ENCODE peak calls at places on chromosomes 11 and 22, in four cellular contexts. K is esophagus squamous epithelium, L is HCT116, O is fibroblast of pulmonary artery. F is an unnamed sample.

GRCh38 chr22:43451651-43452050 is 39.8 kb downstream of the MPPED1 start:
- DNase-seq in K (no peak), O (no peak), L (no peak), F (no peak)

GRCh38 chr11:105132716-105133511 is 6.7 kb downstream of the CARD18 start:
- DNase-seq in O (peak), K (no peak), L (no peak), F (no peak)

GRCh38 chr11:16791494-16791961 is 53.1 kb downstream of the C11orf58 start:
- DNase-seq in K (no peak), O (peak), L (peak), F (no peak)

GRCh38 chr11:727281-727701 is 20.0 kb upstream of the TALDO1 start:
- DNase-seq in K (no peak), L (no peak), O (no peak), F (no peak)

GRCh38 chr11:112318193-112318592 is 57.5 kb upstream of the PLET1 start:
- DNase-seq in L (peak), O (peak), K (no peak), F (no peak)

GRCh38 chr11:7485136-7485853 is at the start of gene OLFML1:
- DNase-seq in L (no peak), K (no peak), O (no peak), F (no peak)

GRCh38 chr11:125268611-125269010 is 104.1 kb downstream of the PKNOX2 start:
- DNase-seq in L (no peak), O (no peak), K (no peak), F (no peak)

GRCh38 chr11:29343465-29344333 is 673.1 kb downstream of the KCNA4 start:
- DNase-seq in K (peak), O (peak), L (peak), F (peak)

GRCh38 chr11:132821027-132821426 is 711.3 kb downstream of the OPCML start:
- DNase-seq in O (no peak), K (no peak), L (no peak), F (no peak)

GRCh38 chr11:100687032-100687629 is at the start of gene ARHGAP42:
- DNase-seq in K (no peak), L (no peak), O (peak), F (peak)

GRCh38 chr11:86153439-86153838 is 84.6 kb upstream of the PICALM start:
- DNase-seq in O (no peak), L (no peak), K (no peak), F (no peak)

GRCh38 chr11:6357222-6357621 is 33.1 kb upstream of the SMPD1 start:
- DNase-seq in O (peak), K (no peak), L (peak), F (no peak)

GRCh38 chr11:43261775-43262174 is 50.0 kb upstream of the API5 start:
- DNase-seq in K (no peak), L (no peak), O (no peak), F (no peak)

GRCh38 chr11:94909371-94909820 is 64.0 kb downstream of the CWC15 start:
- DNase-seq in O (peak), K (no peak), L (no peak), F (peak)

GRCh38 chr11:59151761-59152160 is 9.1 kb downstream of the FAM111A start:
- DNase-seq in K (no peak), O (no peak), L (no peak), F (no peak)

GRCh38 chr22:49111085-49111484 is 716.6 kb downstream of the BRD1 start:
- DNase-seq in O (no peak), L (no peak), K (no peak), F (no peak)

GRCh38 chr11:69609351-69609750 is 31.6 kb upstream of the CCND1 start:
- DNase-seq in O (no peak), L (no peak), K (no peak), F (no peak)

GRCh38 chr22:23696326-23696851 is 5.6 kb downstream of the RGL4 start:
- DNase-seq in O (peak), K (peak), L (no peak), F (peak)

GRCh38 chr11:120336641-120337132 is 474 bp downstream of the ARHGEF12 start:
- DNase-seq in L (no peak), K (no peak), O (peak), F (no peak)

GRCh38 chr11:369336-370018 is at the start of gene B4GALNT4:
- DNase-seq in K (no peak), L (no peak), O (peak), F (peak)

DNA sequence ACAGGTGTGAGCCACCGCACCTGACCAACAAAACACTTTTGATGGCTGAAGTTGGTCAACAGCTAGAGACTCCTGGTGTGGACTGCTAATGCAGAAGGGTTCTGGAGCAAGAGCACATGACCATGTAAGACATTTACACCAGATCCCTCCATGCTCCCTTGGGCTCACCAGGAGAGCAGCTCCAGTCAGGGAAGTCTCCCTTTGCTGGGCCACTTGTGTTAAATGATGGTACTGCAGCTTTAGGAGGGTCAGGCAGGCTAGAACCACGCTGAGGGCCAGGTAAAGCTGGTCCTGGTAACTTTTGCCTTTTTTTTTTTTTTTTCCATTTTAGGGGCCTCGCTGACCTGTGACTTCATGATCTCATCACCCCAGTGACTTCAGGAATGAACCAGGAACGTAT is 146.4 kb downstream of the FBXO7 start:
- DNase-seq in K (no peak), L (no peak), O (no peak), F (no peak)
- H3K4me3 ChIP-seq in K (no peak), L (no peak), O (no peak), F (no peak)

GRCh38 chr11:31050061-31050790 is 319.3 kb downstream of the DCDC1 start:
- DNase-seq in K (no peak), O (no peak), L (no peak), F (peak)

DNA sequence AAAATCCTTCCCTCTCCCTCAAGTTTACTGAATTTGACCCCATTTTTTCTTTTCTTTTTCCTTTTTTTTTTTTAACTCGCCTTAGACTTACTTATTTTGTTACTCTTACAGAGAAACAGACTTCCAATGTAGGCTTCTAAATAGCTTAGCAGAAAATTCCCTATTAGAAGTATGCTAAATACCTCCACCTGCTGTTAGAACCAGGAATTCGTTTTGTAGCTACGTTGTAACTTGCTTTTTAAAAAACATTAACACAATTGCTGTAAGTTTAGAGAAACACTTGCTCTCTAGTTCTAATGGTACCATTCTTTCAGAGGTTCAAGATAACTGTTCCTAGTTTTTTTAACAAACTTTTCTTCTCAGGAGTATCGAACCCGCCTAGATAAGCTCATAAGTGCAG is 324.2 kb downstream of the DCDC1 start:
- DNase-seq in K (no peak), L (peak), O (peak), F (peak)
- TF ChIP-seq CTCF in K (no peak), L (peak), O (peak), F (peak)

GRCh38 chr22:38757464-38757757 is 1.6 kb upstream of the SUN2 start:
- DNase-seq in O (no peak), K (no peak), L (no peak), F (no peak)
- H3K4me3 ChIP-seq in O (no peak), K (no peak), L (no peak), F (no peak)

GRCh38 chr11:128553662-128554392 is 33.5 kb downstream of the ETS1 start:
- DNase-seq in O (peak), K (no peak), L (no peak), F (peak)
- TF ChIP-seq CTCF in O (peak), K (no peak), L (no peak), F (peak)

GRCh38 chr11:27395556-27396258 is 32.7 kb upstream of the CCDC34 start:
- DNase-seq in K (no peak), O (peak), L (no peak), F (no peak)
- H3K4me3 ChIP-seq in K (no peak), O (no peak), L (no peak), F (no peak)

DNA sequence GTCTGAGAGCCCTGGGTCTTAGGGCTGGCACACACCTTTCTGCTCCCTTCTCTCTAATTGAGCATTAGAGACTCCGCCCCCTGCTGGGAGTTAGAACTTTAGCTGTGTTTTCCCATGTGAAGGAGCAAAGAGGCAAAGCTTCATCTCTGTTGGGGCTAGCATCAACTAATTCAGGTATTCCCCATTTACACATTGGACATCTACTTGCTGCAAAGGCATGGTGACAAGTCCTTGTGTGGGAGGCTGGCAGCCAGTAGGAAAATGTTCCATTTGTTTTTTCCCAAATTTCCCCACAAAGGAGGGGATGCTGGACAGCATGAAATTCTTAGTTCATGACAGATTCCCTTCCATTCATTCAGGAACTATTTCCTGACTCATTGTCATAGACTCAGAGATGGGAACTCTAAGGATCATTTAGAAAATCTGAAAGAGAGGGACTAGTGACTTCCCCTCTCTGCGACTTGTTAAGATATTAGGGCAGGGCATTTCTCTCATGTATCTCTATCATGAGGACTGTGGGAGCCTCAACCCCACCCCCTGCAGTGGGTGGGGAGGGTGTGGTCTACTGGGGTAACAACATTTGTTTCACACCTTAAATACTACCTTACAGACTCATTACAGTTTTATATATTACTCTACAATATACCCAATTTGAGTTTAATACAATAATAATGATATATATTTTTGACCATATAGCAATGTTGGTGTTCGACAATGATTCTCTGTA is 3.7 kb downstream of the CD44 start:
- DNase-seq in O (peak), K (no peak), L (no peak), F (peak)
- TF ChIP-seq CTCF in O (no peak), K (no peak), L (peak), F (peak)

GRCh38 chr22:19610518-19611253 is 86.5 kb upstream of the CLDN5 start:
- DNase-seq in L (no peak), O (no peak), K (no peak), F (no peak)
- H3K4me3 ChIP-seq in L (no peak), O (no peak), K (no peak), F (no peak)

GRCh38 chr11:78540276-78540675 is 34.4 kb downstream of the NARS2 start:
- DNase-seq in L (no peak), K (no peak), O (no peak), F (no peak)

GRCh38 chr11:78541537-78541936 is 33.1 kb downstream of the NARS2 start:
- DNase-seq in O (no peak), L (no peak), K (no peak), F (no peak)

GRCh38 chr11:78536933-78537332 is 37.7 kb downstream of the NARS2 start:
- DNase-seq in O (no peak), L (no peak), K (no peak), F (no peak)

GRCh38 chr11:78542007-78542406 is 32.7 kb downstream of the NARS2 start:
- DNase-seq in L (no peak), K (no peak), O (no peak), F (no peak)

DNA sequence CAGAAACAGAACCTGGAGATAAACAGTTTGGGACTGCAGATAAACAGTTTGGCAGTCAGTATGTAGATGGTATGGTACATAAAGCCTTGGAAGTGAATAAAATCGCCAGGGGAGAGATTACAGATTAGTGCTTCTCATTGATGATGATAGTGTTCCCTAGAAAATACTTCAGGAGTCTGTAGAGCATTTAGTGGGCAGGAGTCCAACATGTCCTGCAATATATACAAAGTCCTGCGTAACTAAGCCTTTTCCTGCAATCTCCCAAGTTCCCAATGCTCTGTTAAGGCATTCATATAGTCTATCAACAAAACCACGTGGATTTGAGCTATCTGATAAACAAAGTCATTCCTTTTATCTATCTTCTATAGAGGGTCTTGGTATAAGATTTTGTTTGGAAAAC is 35.1 kb downstream of the NARS2 start:
- DNase-seq in K (no peak), O (peak), L (no peak), F (peak)
- TF ChIP-seq CTCF in K (no peak), O (no peak), L (no peak), F (no peak)

DNA sequence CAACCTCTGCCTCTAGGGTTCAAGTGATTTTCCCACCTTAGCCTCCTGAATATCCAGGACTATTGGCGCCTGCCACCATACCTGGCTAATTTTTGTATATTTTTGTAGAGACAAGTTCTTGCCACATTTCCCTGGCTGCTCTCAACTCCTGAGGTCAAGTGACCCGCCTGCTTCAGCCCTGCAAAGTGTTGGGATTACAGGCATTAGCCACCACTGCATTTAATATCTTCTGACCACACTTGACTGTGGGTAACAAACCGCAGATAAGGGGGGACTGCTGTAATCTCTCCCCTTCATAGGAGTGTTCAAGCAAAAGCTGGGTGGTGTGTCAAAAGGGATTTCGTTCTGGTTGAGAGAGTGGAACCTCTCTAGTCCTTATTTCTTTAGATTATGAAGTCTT is 53.4 kb downstream of the GRAMD1B start:
- DNase-seq in O (no peak), L (no peak), K (no peak), F (peak)
- H3K4me3 ChIP-seq in O (no peak), L (no peak), K (no peak), F (no peak)